ENCODE peak calls at places on chromosomes 2 and 18, in nine cellular contexts. J is CD8-positive, alpha-beta memory T cell; Q is lung; N is brain microvascular endothelial cell; E is neural progenitor cell; K is neuronal stem cell; G is HCT116; L is CD8-positive, alpha-beta T cell; X is AG10803. Z is an unnamed sample.

GRCh38 chr18:37482433-37482832 is 83.2 kb downstream of the CELF4 start:
- DNase-seq in J (no peak), N (no peak), L (no peak), E (no peak), Q (no peak), G (no peak), K (no peak), X (no peak), Z (no peak)

GRCh38 chr2:180705551-180705950 is 274.9 kb upstream of the UBE2E3 start:
- DNase-seq in Q (no peak), E (no peak), J (no peak), K (no peak), N (no peak), G (no peak), L (no peak), X (no peak), Z (peak)

GRCh38 chr18:74378179-74378682 is 62.6 kb downstream of the C18orf63 start:
- DNase-seq in N (no peak), L (peak), X (peak), J (no peak), E (no peak), Q (peak), G (no peak), K (no peak), Z (peak)

GRCh38 chr2:33240178-33240577 is 236.3 kb upstream of the RASGRP3 start:
- DNase-seq in J (no peak), G (no peak), Q (no peak), K (no peak), X (no peak), L (no peak), N (peak), E (no peak), Z (peak)

GRCh38 chr18:48455555-48456478 is 46.6 kb upstream of the ZBTB7C start:
- DNase-seq in G (peak), Q (no peak), J (no peak), N (peak), L (peak), K (no peak), X (peak), E (no peak), Z (peak)

GRCh38 chr2:240138275-240138984 is 2.0 kb downstream of the OTOS start:
- DNase-seq in J (no peak), L (no peak), X (no peak), Q (no peak), G (no peak), E (no peak), K (no peak), N (no peak), Z (no peak)

GRCh38 chr18:63964908-63965307 is 5.0 kb upstream of the SERPINB8 start:
- DNase-seq in L (no peak), J (no peak), G (no peak), E (no peak), K (no peak), Q (no peak), X (no peak), N (no peak), Z (no peak)

GRCh38 chr2:144162652-144163051 is 357.3 kb downstream of the ZEB2 start:
- DNase-seq in Q (peak), E (peak), J (peak), N (no peak), X (no peak), L (peak), K (no peak), G (peak), Z (no peak)

GRCh38 chr2:33458248-33458819 is 18.1 kb upstream of the RASGRP3 start:
- DNase-seq in J (no peak), K (no peak), Q (no peak), N (no peak), X (no peak), L (no peak), G (no peak), E (no peak), Z (no peak)

GRCh38 chr2:138766464-138766863 is 13.7 kb downstream of the NXPH2 start:
- DNase-seq in K (no peak), J (no peak), N (no peak), G (no peak), Q (no peak), E (no peak), X (no peak), L (no peak), Z (no peak)

GRCh38 chr18:66562279-66562678 is 41.6 kb downstream of the CDH19 start:
- DNase-seq in X (no peak), L (no peak), J (no peak), G (no peak), K (no peak), E (no peak), N (no peak), Q (no peak), Z (no peak)

GRCh38 chr18:51273435-51273834 is 76.0 kb upstream of the MEX3C start:
- DNase-seq in Q (no peak), L (no peak), N (no peak), G (no peak), E (no peak), K (no peak), J (no peak), X (no peak), Z (no peak)

GRCh38 chr2:64273524-64274398 is 129.5 kb upstream of the PELI1 start:
- DNase-seq in X (peak), N (peak), L (no peak), G (no peak), E (no peak), K (no peak), J (no peak), Q (peak), Z (peak)

GRCh38 chr18:27185025-27185763 is at the start of gene CHST9:
- DNase-seq in Q (no peak), N (no peak), L (no peak), G (no peak), E (peak), X (no peak), J (no peak), K (peak), Z (no peak)

GRCh38 chr2:6946722-6947121 is 29.5 kb downstream of the RNF144A start:
- DNase-seq in E (no peak), Q (no peak), J (no peak), X (peak), N (peak), L (no peak), G (no peak), K (no peak), Z (peak)

GRCh38 chr2:64052468-64053241 is 33.4 kb upstream of the VPS54 start:
- DNase-seq in L (peak), G (no peak), X (no peak), Q (no peak), E (peak), J (no peak), K (no peak), N (no peak), Z (no peak)

GRCh38 chr2:223093436-223093839 is 41.4 kb downstream of the KCNE4 start:
- DNase-seq in K (no peak), E (no peak), J (no peak), N (peak), G (no peak), X (peak), Q (no peak), L (no peak), Z (no peak)

GRCh38 chr18:61901334-61901986 is 8.7 kb upstream of the RNF152 start:
- DNase-seq in G (peak), X (peak), L (peak), K (peak), E (peak), Q (peak), J (peak), N (no peak), Z (peak)

GRCh38 chr2:172864182-172864581 is 128.5 kb downstream of the RAPGEF4 start:
- DNase-seq in N (peak), X (no peak), G (peak), L (no peak), J (no peak), E (peak), Q (peak), K (peak), Z (peak)

GRCh38 chr2:23621616-23622015 is 236.6 kb downstream of the KLHL29 start:
- DNase-seq in X (no peak), N (no peak), E (no peak), K (no peak), L (no peak), J (no peak), Q (no peak), G (no peak), Z (no peak)

GRCh38 chr2:172404824-172405223 is 22.6 kb upstream of the ITGA6 start:
- DNase-seq in X (peak), L (no peak), E (no peak), K (no peak), N (peak), J (no peak), Q (no peak), G (no peak), Z (peak)

GRCh38 chr2:5877360-5877759 is 185.2 kb downstream of the SOX11 start:
- DNase-seq in Q (no peak), L (no peak), E (no peak), G (no peak), K (no peak), X (no peak), N (peak), J (no peak), Z (no peak)

GRCh38 chr2:61928816-61929471 is 23.5 kb downstream of the COMMD1 start:
- DNase-seq in N (peak), E (peak), X (peak), K (no peak), L (no peak), Q (no peak), G (no peak), J (no peak), Z (no peak)

GRCh38 chr2:54724560-54725342 is 1.3 kb downstream of the EML6 start:
- DNase-seq in E (peak), X (peak), G (no peak), L (peak), K (peak), N (no peak), J (peak), Q (no peak), Z (no peak)

GRCh38 chr2:54726431-54726830 is 3.0 kb downstream of the EML6 start:
- DNase-seq in K (no peak), N (no peak), Q (no peak), G (no peak), X (no peak), J (no peak), L (no peak), E (no peak), Z (peak)

GRCh38 chr2:54728669-54729120 is 5.2 kb downstream of the EML6 start:
- DNase-seq in X (peak), K (no peak), E (no peak), L (no peak), G (peak), Q (no peak), J (no peak), N (peak), Z (peak)

GRCh38 chr2:54725343-54726099 is 2.1 kb downstream of the EML6 start:
- DNase-seq in G (no peak), X (no peak), J (no peak), N (no peak), Q (no peak), E (peak), K (no peak), L (no peak), Z (peak)

DNA sequence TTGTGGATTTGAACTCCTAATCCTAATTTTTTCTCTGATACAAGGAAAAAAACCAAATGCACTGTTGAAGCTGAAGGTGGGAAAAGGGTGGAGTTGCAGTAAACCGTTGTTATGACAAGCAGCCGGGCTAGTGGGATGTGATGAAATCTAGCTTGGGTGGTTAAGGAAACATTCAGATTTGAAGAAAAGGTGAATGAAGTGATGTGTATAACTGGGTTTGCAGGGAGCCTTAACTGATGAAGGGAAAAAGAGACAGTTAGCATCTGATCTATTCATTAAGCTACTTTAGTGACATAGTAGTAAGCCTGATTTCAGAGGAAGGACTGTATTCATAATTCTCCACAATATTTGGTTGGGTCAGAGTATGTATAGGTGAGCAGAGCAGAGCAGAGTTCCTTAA is 3.5 kb downstream of the EML6 start:
- DNase-seq in N (no peak), E (no peak), K (no peak), L (no peak), G (no peak), Q (no peak), X (no peak), J (no peak), Z (no peak)
- H3K4me3 ChIP-seq in N (no peak), E (no peak), K (no peak), L (no peak), G (no peak), Q (no peak), X (no peak), J (no peak), Z (no peak)

GRCh38 chr18:47246027-47246971 is 5.2 kb downstream of the SKOR2 start:
- DNase-seq in J (no peak), E (peak), K (no peak), N (no peak), X (no peak), L (no peak), Q (no peak), G (no peak), Z (no peak)

GRCh38 chr18:47247833-47248609 is 3.4 kb downstream of the SKOR2 start:
- DNase-seq in E (peak), N (no peak), X (no peak), L (no peak), Q (no peak), J (no peak), K (no peak), G (no peak), Z (no peak)

GRCh38 chr18:47249602-47250001 is 1.9 kb downstream of the SKOR2 start:
- DNase-seq in E (no peak), G (no peak), X (no peak), K (no peak), J (no peak), L (no peak), N (no peak), Q (no peak), Z (no peak)

GRCh38 chr18:47248610-47249343 is 2.7 kb downstream of the SKOR2 start:
- DNase-seq in K (no peak), N (no peak), G (no peak), X (no peak), Q (no peak), L (no peak), E (peak), J (no peak), Z (no peak)

GRCh38 chr18:47247036-47247832 is 4.2 kb downstream of the SKOR2 start:
- DNase-seq in E (peak), N (no peak), J (no peak), G (no peak), K (no peak), X (no peak), L (no peak), Q (no peak), Z (no peak)
- H3K4me3 ChIP-seq in E (peak), N (no peak), J (no peak), G (no peak), K (no peak), X (no peak), L (no peak), Q (no peak), Z (no peak)

GRCh38 chr2:202023198-202023903 is 10.3 kb upstream of the FZD7 start:
- DNase-seq in N (no peak), X (no peak), L (no peak), G (no peak), J (no peak), E (peak), K (peak), Q (peak), Z (no peak)
- H3K4me3 ChIP-seq in N (no peak), X (no peak), L (no peak), G (no peak), J (no peak), E (peak), K (no peak), Q (no peak), Z (no peak)

DNA sequence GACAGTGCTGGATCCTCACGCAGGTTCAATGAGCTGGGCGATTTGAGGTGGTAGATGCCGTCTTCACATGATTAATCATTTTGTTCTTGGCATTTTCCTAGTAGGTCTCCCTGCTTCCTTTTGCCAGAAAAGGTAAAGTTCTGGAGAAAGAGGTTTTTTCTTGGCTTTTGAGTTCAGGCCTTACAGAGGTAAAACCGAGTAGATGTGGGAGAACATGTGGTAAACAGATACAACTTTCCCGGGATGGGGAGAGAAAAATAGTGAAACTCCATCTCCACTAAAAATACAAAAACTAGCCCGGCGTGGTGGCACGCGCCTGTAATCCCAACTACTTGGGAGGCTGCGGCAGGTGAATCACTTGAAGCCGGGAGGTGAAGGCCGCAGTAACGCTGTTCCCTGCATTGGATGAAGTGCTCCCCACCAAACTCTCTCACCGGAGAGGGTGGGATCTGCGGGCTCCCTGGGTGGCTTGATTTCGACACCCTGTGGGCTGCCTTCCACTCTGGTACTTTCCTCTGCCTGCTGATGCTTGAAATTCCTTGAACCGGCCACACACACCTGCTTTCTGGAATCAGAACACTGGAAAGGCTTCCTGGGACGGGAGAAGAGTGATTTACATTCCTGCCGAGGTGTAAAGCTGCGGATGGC is 88.8 kb downstream of the ACTR3 start:
- DNase-seq in E (no peak), K (no peak), J (no peak), G (no peak), N (no peak), L (no peak), Q (no peak), X (no peak), Z (no peak)
- H3K4me3 ChIP-seq in E (no peak), K (no peak), J (no peak), G (no peak), N (no peak), L (no peak), Q (no peak), X (no peak), Z (no peak)

GRCh38 chr18:22731398-22731797 is 201.7 kb upstream of the RBBP8 start:
- DNase-seq in N (no peak), J (no peak), L (no peak), K (no peak), X (no peak), Q (no peak), E (no peak), G (no peak), Z (no peak)
- H3K4me3 ChIP-seq in N (no peak), J (no peak), L (no peak), K (no peak), X (no peak), Q (no peak), E (no peak), G (no peak), Z (no peak)

GRCh38 chr2:60544980-60545560 is 8.4 kb downstream of the BCL11A start:
- DNase-seq in J (no peak), K (no peak), N (no peak), L (no peak), G (no peak), X (no peak), Q (no peak), E (no peak), Z (no peak)
- H3K4me3 ChIP-seq in J (no peak), K (no peak), N (no peak), L (no peak), G (no peak), X (no peak), Q (no peak), E (no peak), Z (no peak)

DNA sequence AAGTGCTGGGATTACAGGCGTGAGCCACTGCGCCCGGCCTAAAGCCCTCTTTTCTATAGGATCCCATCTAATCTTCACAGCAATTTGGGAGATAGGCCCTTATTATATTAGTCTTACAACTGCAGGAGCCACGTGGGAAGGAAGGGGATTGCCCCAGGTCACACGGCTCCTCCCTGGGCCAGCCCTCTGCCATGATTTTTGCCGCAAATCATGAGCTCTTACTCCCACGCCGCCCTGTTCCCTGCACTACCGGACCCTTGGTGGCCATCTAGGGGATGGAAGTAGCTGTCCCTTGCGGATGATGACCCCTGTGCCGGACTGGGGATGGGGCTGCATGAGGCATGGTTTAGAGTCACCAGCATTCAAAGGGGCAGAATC is 28.4 kb upstream of the PTMA start:
- DNase-seq in E (peak), L (no peak), N (no peak), X (no peak), J (no peak), G (no peak), Q (no peak), K (no peak), Z (no peak)
- H3K4me3 ChIP-seq in E (no peak), L (no peak), N (no peak), X (no peak), J (no peak), G (peak), Q (no peak), K (no peak), Z (no peak)

GRCh38 chr2:106129592-106129991 is 64.5 kb downstream of the UXS1 start:
- DNase-seq in G (no peak), E (no peak), J (no peak), N (no peak), X (no peak), Q (no peak), L (no peak), K (no peak), Z (no peak)
- H3K4me3 ChIP-seq in G (no peak), E (no peak), J (no peak), N (no peak), X (no peak), Q (no peak), L (no peak), K (no peak), Z (no peak)

GRCh38 chr2:234189230-234189629 is 138.7 kb downstream of the SPP2 start:
- DNase-seq in J (no peak), Q (no peak), K (no peak), L (no peak), X (no peak), N (no peak), E (peak), G (no peak), Z (no peak)
- H3K4me3 ChIP-seq in J (no peak), Q (no peak), K (no peak), L (no peak), X (no peak), N (no peak), E (no peak), G (no peak), Z (no peak)